ENCODE peak calls at places on chromosomes 7 and 10, in seven cellular contexts. S is activated CD8-positive, alpha-beta memory T cell treated with anti-CD3 and anti-CD28 coated beads for 48 hours; N is activated T-cell treated with anti-CD3 and anti-CD28 coated beads for 1 hour; I is activated naive CD4-positive, alpha-beta T cell; Z is activated CD4-positive, CD25-positive, alpha-beta regulatory T cell; A is astrocyte of the hippocampus; W is amniotic stem cell. Y is an unnamed sample.

GRCh38 chr10:35511649-35512048 is 93.5 kb upstream of the GJD4 start:
- DNase-seq in S (no peak), A (no peak), W (no peak), I (no peak), N (no peak), Z (no peak), Y (peak; percentile 51)

GRCh38 chr10:85596389-85596788 is 770.2 kb downstream of the GRID1 start:
- DNase-seq in A (no peak), S (no peak), N (no peak), W (no peak), Z (no peak), I (no peak), Y (no peak)

GRCh38 chr7:112987171-112987570 is 99.5 kb downstream of the GPR85 start:
- DNase-seq in Z (no peak), W (no peak), I (no peak), A (no peak), S (no peak), N (no peak), Y (no peak)

GRCh38 chr10:43355749-43356371 is 15.6 kb upstream of the FXYD4 start:
- DNase-seq in A (no peak), Z (no peak), W (no peak), S (no peak), I (no peak), N (no peak), Y (no peak)

GRCh38 chr10:93071674-93072224 is 1.9 kb upstream of the CYP26A1 start:
- DNase-seq in Z (no peak), N (no peak), W (no peak), A (peak; percentile 57), S (no peak), I (no peak), Y (peak; percentile 72)

GRCh38 chr10:71978476-71978875 is 14.3 kb downstream of the CHST3 start:
- DNase-seq in I (no peak), A (no peak), N (no peak), W (no peak), S (no peak), Z (no peak), Y (no peak)

GRCh38 chr7:157404845-157405481 is 68.2 kb downstream of the DNAJB6 start:
- DNase-seq in A (peak; percentile 60), I (no peak), N (no peak), Z (no peak), S (peak; percentile 23), W (peak; percentile 81), Y (peak; percentile 75)

GRCh38 chr10:101301111-101301731 is 52.7 kb upstream of the BTRC start:
- DNase-seq in A (peak; percentile 50), Z (no peak), S (peak; percentile 18), I (no peak), N (no peak), W (no peak), Y (peak; percentile 54)

GRCh38 chr7:17147409-17147808 is 151.0 kb upstream of the AHR start:
- DNase-seq in S (no peak), Z (no peak), N (no peak), W (no peak), A (no peak), I (no peak), Y (peak; percentile 28)

GRCh38 chr10:56547163-56547562 is 186.1 kb upstream of the ZWINT start:
- DNase-seq in S (no peak), N (no peak), W (no peak), Z (no peak), A (peak; percentile 2), I (no peak), Y (no peak)

GRCh38 chr10:37860494-37861190 is 3.2 kb upstream of the ZNF248 start:
- DNase-seq in S (no peak), I (no peak), N (no peak), A (peak; percentile 55), Z (no peak), W (no peak), Y (no peak)

GRCh38 chr7:30306977-30307376 is 22.6 kb downstream of the ZNRF2 start:
- DNase-seq in S (no peak), N (no peak), A (no peak), I (no peak), W (no peak), Z (no peak), Y (no peak)

GRCh38 chr7:26368542-26368941 is 76.9 kb downstream of the SNX10 start:
- DNase-seq in Z (no peak), S (no peak), I (no peak), A (no peak), W (no peak), N (no peak), Y (no peak)

GRCh38 chr10:5977471-5978370 is at the start of gene IL15RA:
- DNase-seq in I (peak; percentile 60), A (peak; percentile 85), W (peak; percentile 21), N (peak; percentile 72), S (peak; percentile 75), Z (peak; percentile 73), Y (peak; percentile 79)

GRCh38 chr10:25701651-25702050 is 232.4 kb upstream of the MYO3A start:
- DNase-seq in S (no peak), A (peak; percentile 16), Z (no peak), N (no peak), I (no peak), W (no peak), Y (peak; percentile 81)

GRCh38 chr10:70430489-70431445 is 10.7 kb downstream of the NODAL start:
- DNase-seq in A (no peak), Z (no peak), W (no peak), N (no peak), S (no peak), I (no peak), Y (peak; percentile 85)

GRCh38 chr7:77439572-77439971 is 23.4 kb upstream of the GSAP start:
- DNase-seq in I (no peak), N (no peak), A (peak; percentile 41), W (no peak), Z (no peak), S (no peak), Y (peak; percentile 41)

GRCh38 chr7:134813668-134814067 is 34.2 kb downstream of the CALD1 start:
- DNase-seq in A (no peak), Z (no peak), I (no peak), W (no peak), N (no peak), S (no peak), Y (peak; percentile 29)

GRCh38 chr7:43873300-43873699 is 4.0 kb upstream of the MRPS24 start:
- DNase-seq in Z (no peak), S (no peak), W (peak; percentile 12), N (no peak), I (no peak), A (no peak), Y (no peak)

GRCh38 chr7:80088705-80089104 is 45.9 kb upstream of the GNAI1 start:
- DNase-seq in I (no peak), W (no peak), A (peak; percentile 42), N (no peak), S (no peak), Z (no peak), Y (no peak)

Y was measured in left kidney.